ENCODE peak calls at places on chromosomes 1 and 21, in seven cellular contexts. K is AG04450, C is GM23338, A is NB4, V is mammary epithelial cell, X is RWPE2, R is esophagus muscularis mucosa. B is an unnamed sample.

GRCh38 chr21:46124926-46125845 is 27.3 kb downstream of the COL6A2 start:
- DNase-seq in K (no peak), C (no peak), A (no peak), V (no peak), X (peak; percentile 56), R (no peak), B (peak; percentile 70)

GRCh38 chr1:219031821-219032220 is 141.9 kb upstream of the LYPLAL1 start:
- DNase-seq in K (no peak), C (no peak), A (no peak), V (peak; percentile 12), X (no peak), R (no peak), B (no peak)

GRCh38 chr1:233354983-233355382 is 27.5 kb downstream of the MAP3K21 start:
- DNase-seq in K (no peak), C (no peak), A (no peak), V (no peak), X (no peak), R (no peak), B (no peak)

GRCh38 chr1:153352523-153352922 is 3.9 kb upstream of the PGLYRP4 start:
- DNase-seq in K (peak; percentile 30), C (peak; percentile 84), A (peak; percentile 75), V (peak; percentile 45), X (no peak), R (peak; percentile 91), B (peak; percentile 35)

GRCh38 chr1:82880506-82880905 is 1079.8 kb downstream of the ADGRL2 start:
- DNase-seq in K (no peak), C (no peak), A (no peak), V (peak; percentile 2), X (no peak), R (no peak), B (no peak)

GRCh38 chr1:94697839-94698238 is 122.3 kb upstream of the SLC44A3 start:
- DNase-seq in K (no peak), C (no peak), A (no peak), V (no peak), X (no peak), R (no peak), B (no peak)

GRCh38 chr1:242523968-242524570 is 428 bp downstream of the PLD5 start:
- DNase-seq in K (no peak), C (peak; percentile 90), A (no peak), V (peak; percentile 75), X (no peak), R (no peak), B (peak; percentile 73)

GRCh38 chr1:39753132-39754025 is 14.7 kb downstream of the PPIE start:
- DNase-seq in K (no peak), C (no peak), A (no peak), V (no peak), X (no peak), R (no peak), B (peak; percentile 17)

DNA sequence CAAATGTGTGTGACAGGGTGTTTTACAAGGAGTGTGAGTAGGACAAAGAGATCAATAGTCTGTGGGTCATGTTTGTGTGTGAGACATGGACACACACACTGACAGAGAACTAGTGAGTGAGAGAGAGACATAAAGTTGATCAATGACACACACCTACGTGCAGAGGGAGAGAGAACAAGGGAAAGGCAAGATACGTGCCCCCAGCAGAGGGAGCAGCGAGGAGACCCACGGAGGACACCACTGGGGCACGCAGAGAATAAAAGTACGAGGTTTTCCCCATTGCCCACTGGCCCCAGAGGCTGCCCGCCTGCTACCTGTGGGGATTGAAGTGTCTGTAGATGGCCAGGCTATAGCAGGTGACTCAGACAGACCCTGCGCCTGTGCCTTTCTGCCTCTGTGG is 130.2 kb upstream of the CSF3R start:
- DNase-seq in K (no peak), C (peak; percentile 32), A (no peak), V (no peak), X (no peak), R (no peak), B (no peak)
- H3K4me3 ChIP-seq in K (no peak overlapping the region), C (no peak overlapping the region), A (no peak overlapping the region), V (no peak overlapping the region), X (no peak overlapping the region), R (no peak overlapping the region), B (no peak overlapping the region)

GRCh38 chr1:222794656-222795474 is 20.0 kb upstream of the DISP1 start:
- DNase-seq in K (no peak), C (no peak), A (no peak), V (no peak), X (no peak), R (no peak), B (no peak)
- TF ChIP-seq CTCF in K (no peak), C (peak; percentile 77), A (no peak), V (no peak), X (no peak), R (no peak), B (no peak)

GRCh38 chr1:116560704-116561490 is 9.9 kb downstream of the CD58 start:
- DNase-seq in K (no peak), C (no peak), A (no peak), V (no peak), X (no peak), R (peak; percentile 10), B (no peak)
- H3K4me3 ChIP-seq in K (no peak overlapping the region), C (no peak overlapping the region), A (no peak overlapping the region), V (no peak overlapping the region), X (no peak overlapping the region), R (no peak overlapping the region), B (no peak overlapping the region)

GRCh38 chr1:228163776-228164534 is 1.6 kb upstream of the IBA57 start:
- DNase-seq in K (no peak), C (no peak), A (no peak), V (no peak), X (no peak), R (no peak), B (no peak)

GRCh38 chr1:228168563-228169270 is 3.1 kb downstream of the IBA57 start:
- DNase-seq in K (no peak), C (no peak), A (no peak), V (no peak), X (no peak), R (no peak), B (no peak)

GRCh38 chr1:228164561-228165371 is 838 bp upstream of the IBA57 start:
- DNase-seq in K (no peak), C (no peak), A (peak; percentile 75), V (no peak), X (no peak), R (no peak), B (peak; percentile 76)

GRCh38 chr1:228165372-228166169 is at the start of gene IBA57:
- DNase-seq in K (peak; percentile 97), C (peak; percentile 98), A (peak; percentile 98), V (peak; percentile 98), X (peak; percentile 95), R (peak; percentile 100), B (peak; percentile 100)

DNA sequence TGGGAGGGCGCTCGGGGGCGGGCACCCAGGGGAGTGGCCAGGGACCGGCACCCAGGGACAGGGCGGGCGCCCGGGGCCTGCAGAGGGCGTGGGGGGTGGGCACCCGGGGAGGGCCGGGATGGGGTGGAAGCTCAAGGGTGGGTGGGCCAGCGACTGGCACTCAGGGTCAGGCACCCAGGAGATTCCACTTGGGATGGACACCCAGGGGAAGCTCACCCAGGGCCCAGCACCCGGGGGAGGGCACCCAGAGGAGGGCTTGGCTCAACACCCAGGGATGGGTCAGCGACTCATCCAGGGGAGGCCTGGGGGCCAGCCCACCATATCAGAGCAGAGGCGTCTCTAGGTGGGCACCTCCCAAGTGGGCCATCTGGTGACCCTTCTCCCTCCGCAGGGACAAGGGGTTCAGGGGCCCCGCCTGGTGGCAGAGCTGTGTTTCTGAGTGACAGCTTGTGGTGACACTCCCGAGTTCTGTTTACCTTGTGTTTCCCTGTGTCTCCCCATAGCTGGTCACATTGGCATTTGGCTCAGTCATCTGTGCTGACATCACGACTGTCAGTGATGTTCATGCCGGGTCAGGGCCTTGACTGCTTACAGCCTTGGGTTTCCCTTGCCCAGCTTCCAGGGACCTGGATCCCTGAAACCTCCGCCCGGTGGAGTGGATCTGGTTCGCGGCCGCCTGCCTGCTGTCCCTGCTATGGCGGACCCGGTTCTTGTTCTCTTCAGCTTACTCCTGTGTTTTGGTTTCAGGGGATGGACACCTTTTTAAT is 749 bp downstream of the IBA57 start:
- DNase-seq in K (no peak), C (peak; percentile 76), A (peak; percentile 54), V (peak; percentile 66), X (peak; percentile 29), R (peak; percentile 94), B (peak; percentile 90)
- TF ChIP-seq CTCF in K (peak; percentile 12), C (peak; percentile 61), A (no peak), V (no peak), X (peak; percentile 3), R (peak; percentile 24), B (no peak)

DNA sequence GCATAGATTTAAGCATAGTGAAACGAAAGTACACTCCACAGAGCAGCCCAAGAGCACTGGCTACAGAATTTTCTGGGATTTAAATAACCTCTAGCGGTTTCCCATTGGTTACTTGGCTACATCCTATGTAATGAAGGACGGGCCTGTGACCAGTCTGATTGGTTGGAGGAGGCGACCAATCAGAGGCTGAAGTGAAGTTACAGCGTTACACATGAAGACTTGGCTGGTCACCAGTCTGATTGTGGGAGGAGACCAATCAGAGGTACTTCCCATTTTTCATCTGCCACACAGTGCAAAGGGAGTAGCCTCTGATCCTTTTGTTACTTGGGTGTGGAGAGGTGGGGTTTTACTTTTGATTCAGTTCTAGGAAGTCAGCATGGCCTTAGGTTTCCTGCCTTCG is 142.7 kb upstream of the SERTAD4 start:
- DNase-seq in K (no peak), C (no peak), A (peak; percentile 48), V (no peak), X (no peak), R (no peak), B (no peak)
- H3K4me3 ChIP-seq in K (no peak overlapping the region), C (no peak overlapping the region), A (no peak overlapping the region), V (no peak overlapping the region), X (no peak overlapping the region), R (no peak overlapping the region), B (no peak overlapping the region)

DNA sequence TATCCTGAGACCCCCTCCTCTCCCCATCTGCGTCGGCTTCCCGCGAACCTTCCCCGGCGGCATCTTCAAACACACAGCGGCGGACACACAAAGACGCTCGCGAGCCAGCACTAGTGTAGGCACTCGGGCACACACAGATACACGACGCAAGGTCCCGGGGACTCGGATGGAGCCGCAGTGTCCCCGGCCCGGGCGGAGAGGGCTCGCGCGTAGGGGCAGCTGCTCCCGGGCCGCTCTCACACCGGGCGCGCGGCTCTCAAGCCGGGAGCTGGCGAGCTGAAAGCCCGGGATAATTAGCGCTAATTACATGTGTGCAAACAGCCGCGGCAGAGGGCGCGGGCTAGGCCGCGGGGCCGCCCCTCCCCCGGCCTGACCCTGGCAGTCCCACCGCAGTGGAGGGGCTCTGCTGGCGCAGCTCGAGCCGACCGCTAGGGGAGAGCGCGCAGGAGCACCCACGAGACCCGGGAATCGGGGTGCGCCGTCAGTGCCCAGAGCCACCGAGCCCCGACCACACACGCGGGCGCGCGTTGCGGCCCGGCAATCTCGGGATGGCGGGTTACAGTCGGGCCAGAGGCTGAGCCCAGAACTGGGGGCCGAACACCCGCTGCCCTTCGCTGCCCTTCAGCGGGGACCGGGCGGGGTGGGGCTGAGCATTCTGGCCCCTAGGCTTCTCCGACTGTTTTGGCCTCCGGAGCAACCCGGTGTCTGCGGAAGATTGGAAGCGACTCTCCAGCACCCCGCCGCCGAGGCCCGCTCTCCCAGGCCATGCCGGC is 271.6 kb downstream of the FOXD2 start:
- DNase-seq in K (no peak), C (peak; percentile 69), A (peak; percentile 26), V (no peak), X (no peak), R (no peak), B (no peak)
- TF ChIP-seq CTCF in K (peak; percentile 33), C (peak; percentile 20), A (no peak), V (peak; percentile 5), X (no peak), R (peak; percentile 37), B (no peak)

GRCh38 chr1:162666006-162666645 is 33.9 kb downstream of the DDR2 start:
- DNase-seq in K (no peak), C (no peak), A (no peak), V (no peak), X (no peak), R (peak; percentile 17), B (no peak)
- H3K4me3 ChIP-seq in K (no peak overlapping the region), C (no peak overlapping the region), A (no peak overlapping the region), V (no peak overlapping the region), X (no peak overlapping the region), R (no peak overlapping the region), B (no peak overlapping the region)